ENCODE peak calls at places on chromosome 4, in four cellular contexts. H is GM12878, X is SK-N-SH, Z is K562. N is an unnamed sample.

GRCh38 chr4:6107114-6107791 is 89.0 kb upstream of the C4orf50 start:
- DNase-seq in Z (no peak), H (no peak), X (peak), N (no peak)

GRCh38 chr4:60721680-60722079 is 478.4 kb upstream of the ADGRL3 start:
- DNase-seq in H (no peak), X (no peak), Z (no peak), N (no peak)

GRCh38 chr4:186472948-186473347 is 82.4 kb downstream of the MTNR1A start:
- DNase-seq in Z (peak), X (peak), H (no peak), N (peak)

GRCh38 chr4:76601791-76602190 is 166.8 kb downstream of the SHROOM3 start:
- DNase-seq in Z (peak), H (no peak), X (no peak), N (no peak)

GRCh38 chr4:156505341-156505955 is 466.2 kb downstream of the PDGFC start:
- DNase-seq in H (no peak), X (no peak), Z (no peak), N (no peak)

GRCh38 chr4:8200302-8200975 is 1.3 kb downstream of the SH3TC1 start:
- DNase-seq in X (no peak), H (no peak), Z (peak), N (no peak)

GRCh38 chr4:184444953-184445309 is 29.4 kb downstream of the IRF2 start:
- DNase-seq in H (peak), X (no peak), Z (no peak), N (no peak)

GRCh38 chr4:138953962-138954371 is 61.6 kb upstream of the NOCT start:
- DNase-seq in Z (no peak), X (no peak), H (no peak), N (no peak)

GRCh38 chr4:26192921-26193894 is 127.6 kb upstream of the RBPJ start:
- DNase-seq in Z (no peak), X (no peak), H (no peak), N (no peak)

GRCh38 chr4:94507708-94508107 is 56.0 kb downstream of the PDLIM5 start:
- DNase-seq in X (no peak), Z (peak), H (no peak), N (no peak)

GRCh38 chr4:10007436-10007740 is 13.9 kb downstream of the SLC2A9 start:
- DNase-seq in H (no peak), X (no peak), Z (no peak), N (no peak)

GRCh38 chr4:101345271-101345595 is 2.1 kb downstream of the PPP3CA start:
- DNase-seq in H (no peak), X (peak), Z (peak), N (no peak)

GRCh38 chr4:129233691-129234090 is 137.7 kb downstream of the C4orf33 start:
- DNase-seq in Z (no peak), X (no peak), H (no peak), N (no peak)

GRCh38 chr4:88880501-88881226 is 176.3 kb downstream of the FAM13A start:
- DNase-seq in H (no peak), X (no peak), Z (peak), N (peak)

GRCh38 chr4:3287271-3287971 is 5.4 kb upstream of the RGS12 start:
- DNase-seq in Z (no peak), X (no peak), H (no peak), N (no peak)

GRCh38 chr4:100286601-100287000 is 96.3 kb upstream of the DDIT4L start:
- DNase-seq in H (no peak), X (no peak), Z (no peak), N (no peak)

GRCh38 chr4:65669008-65669971 is 999 bp downstream of the EPHA5 start:
- DNase-seq in X (peak), Z (no peak), H (no peak), N (no peak)

GRCh38 chr4:86338521-86338920 is 21.3 kb downstream of the MAPK10 start:
- DNase-seq in H (no peak), X (no peak), Z (no peak), N (no peak)

GRCh38 chr4:124753941-124754581 is 41.5 kb upstream of the ANKRD50 start:
- DNase-seq in Z (no peak), H (no peak), X (no peak), N (no peak)

GRCh38 chr4:122796801-122797404 is 29.7 kb upstream of the FGF2 start:
- DNase-seq in Z (peak), X (no peak), H (no peak), N (no peak)

GRCh38 chr4:162684371-162684700 is 482.4 kb downstream of the NAF1 start:
- DNase-seq in X (no peak), H (no peak), Z (no peak), N (no peak)

GRCh38 chr4:54091637-54092404 is 8.1 kb upstream of the GSX2 start:
- DNase-seq in X (peak), Z (peak), H (peak), N (peak)

GRCh38 chr4:153451931-153452660 is 14.1 kb upstream of the TMEM131L start:
- DNase-seq in H (no peak), Z (no peak), X (no peak), N (no peak)

GRCh38 chr4:103012085-103012484 is 7.4 kb downstream of the SLC9B1 start:
- DNase-seq in Z (peak), X (no peak), H (no peak), N (no peak)

GRCh38 chr4:144562019-144562740 is 83.8 kb upstream of the HHIP start:
- DNase-seq in Z (no peak), H (no peak), X (no peak), N (no peak)

GRCh38 chr4:65918872-65919271 is 248.6 kb upstream of the EPHA5 start:
- DNase-seq in H (no peak), Z (no peak), X (no peak), N (no peak)

GRCh38 chr4:128573781-128574508 is 235.6 kb upstream of the JADE1 start:
- DNase-seq in X (no peak), Z (no peak), H (no peak), N (no peak)

GRCh38 chr4:4339504-4340085 is 47.3 kb upstream of the NSG1 start:
- DNase-seq in H (no peak), Z (peak), X (no peak), N (no peak)

GRCh38 chr4:20839957-20840356 is 139.7 kb downstream of the PACRGL start:
- DNase-seq in X (no peak), Z (no peak), H (no peak), N (no peak)

GRCh38 chr4:139144161-139144859 is 32.7 kb downstream of the ELF2 start:
- DNase-seq in Z (no peak), X (no peak), H (no peak), N (no peak)

GRCh38 chr4:1239141-1239948 is 9.6 kb downstream of the CTBP1 start:
- DNase-seq in Z (no peak), H (no peak), X (peak), N (no peak)

GRCh38 chr4:5010984-5011383 is 8.3 kb downstream of the CYTL1 start:
- DNase-seq in X (no peak), Z (no peak), H (no peak), N (no peak)

GRCh38 chr4:24219171-24219570 is 329.3 kb upstream of the PPARGC1A start:
- DNase-seq in H (no peak), X (no peak), Z (no peak), N (no peak)

GRCh38 chr4:173699841-173700475 is 169.9 kb upstream of the HAND2 start:
- DNase-seq in X (no peak), H (no peak), Z (no peak), N (no peak)

GRCh38 chr4:125744891-125745364 is 430.2 kb downstream of the FAT4 start:
- DNase-seq in H (no peak), Z (no peak), X (no peak), N (no peak)

GRCh38 chr4:25568788-25569231 is 86.8 kb upstream of the SLC34A2 start:
- DNase-seq in X (no peak), Z (no peak), H (no peak), N (no peak)

DNA sequence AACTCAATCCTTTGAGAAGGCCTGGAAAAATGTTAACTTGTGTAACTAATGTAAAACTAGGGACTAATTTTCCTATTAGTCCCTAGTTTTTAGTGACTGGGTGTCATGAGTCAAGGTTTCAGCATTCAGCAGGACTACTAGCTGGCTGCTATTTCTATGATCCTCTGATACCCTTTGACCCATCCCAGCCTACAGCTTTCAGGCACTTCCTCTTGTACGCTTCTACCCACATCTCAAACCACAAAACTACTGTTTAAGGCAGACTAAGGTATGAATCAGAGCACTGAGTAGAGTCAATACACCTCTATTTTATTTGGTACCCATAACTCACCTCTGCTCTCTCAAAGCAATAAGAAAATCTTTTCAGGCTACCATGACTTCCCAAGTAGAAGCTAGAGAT is 809.6 kb downstream of the PDHA2 start:
- DNase-seq in X (no peak), Z (no peak), H (no peak), N (no peak)
- TF ChIP-seq FOXM1 in X (no peak), Z (no peak), H (no peak), N (no peak)

GRCh38 chr4:158671915-158672806 is at the start of gene ETFDH:
- DNase-seq in Z (peak), H (peak), X (peak), N (peak)

GRCh38 chr4:158673633-158674032 is 1.5 kb downstream of the ETFDH start:
- DNase-seq in H (no peak), Z (no peak), X (no peak), N (no peak)

GRCh38 chr4:158669310-158669709 is 2.4 kb downstream of the C4orf46 start:
- DNase-seq in X (no peak), Z (no peak), H (no peak), N (no peak)

GRCh38 chr4:158670975-158671664 is 567 bp downstream of the C4orf46 start:
- DNase-seq in H (peak), Z (peak), X (peak), N (peak)

DNA sequence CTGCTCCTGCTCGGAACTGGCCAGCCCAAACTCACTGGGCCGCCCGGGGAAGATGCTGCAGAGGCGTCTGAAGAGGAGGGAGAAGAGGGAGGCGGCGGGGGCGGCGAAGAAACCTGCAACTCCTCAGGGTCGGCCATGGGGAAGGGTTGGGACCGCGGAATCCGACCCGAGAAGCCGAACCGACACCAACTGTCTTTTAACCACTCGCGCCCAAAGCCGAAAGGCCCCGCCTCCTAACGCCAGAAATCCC is at the start of gene C4orf46:
- DNase-seq in X (no peak), Z (no peak), H (no peak), N (no peak)
- TF ChIP-seq FOXM1 in X (no peak), Z (no peak), H (no peak), N (no peak)

DNA sequence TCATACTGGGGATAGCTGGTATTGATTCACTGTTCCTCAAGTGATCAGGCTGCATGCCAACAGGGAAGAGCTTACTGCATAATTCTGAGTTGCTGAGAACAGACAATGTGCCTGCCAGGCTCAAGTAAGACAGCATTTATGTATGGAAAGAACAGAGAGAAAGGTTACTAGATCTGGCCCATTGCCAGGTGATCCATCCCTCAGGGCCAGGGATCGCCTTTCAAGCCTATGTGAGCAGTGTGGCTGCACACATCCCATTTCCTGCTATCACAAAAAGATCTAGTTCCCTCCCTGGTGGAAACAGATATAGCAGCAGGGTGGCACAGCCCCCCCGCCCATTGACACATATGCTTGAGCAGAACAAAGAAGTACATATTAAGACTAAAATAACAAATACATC is 254.0 kb downstream of the TMA16 start:
- DNase-seq in X (peak), Z (no peak), H (no peak), N (peak)
- TF ChIP-seq FOXM1 in X (no peak), Z (no peak), H (no peak), N (no peak)

DNA sequence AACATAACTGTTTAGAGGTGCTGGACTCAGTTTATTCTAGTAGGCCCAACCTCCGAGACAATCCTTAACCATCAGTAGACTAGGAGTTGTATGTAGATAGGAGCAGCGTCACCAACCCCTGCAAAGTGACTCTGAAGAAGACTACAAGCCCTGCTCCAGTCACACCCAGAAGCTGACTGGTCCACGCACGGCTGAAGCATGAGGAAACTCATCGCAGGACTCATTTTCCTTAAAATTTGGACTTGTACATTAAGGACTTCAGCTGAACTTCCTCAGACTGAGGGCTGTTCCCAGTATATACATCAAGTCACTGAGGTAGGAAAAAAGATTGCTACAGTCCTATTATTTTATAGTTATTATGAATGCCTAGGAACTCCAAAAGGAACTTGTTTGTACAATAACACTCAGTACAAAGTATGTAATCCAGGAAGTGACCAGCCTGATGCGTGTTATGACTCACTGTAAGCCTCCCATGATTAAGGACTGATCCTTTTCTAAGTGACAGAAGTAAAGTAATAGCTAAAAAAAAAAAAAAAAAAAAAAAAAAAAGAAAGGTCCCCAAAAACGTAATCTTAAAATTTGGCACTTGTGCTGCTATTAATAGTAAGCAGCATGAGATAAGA is 41.6 kb upstream of the UGT2B7 start:
- DNase-seq in Z (peak), X (no peak), H (no peak), N (no peak)
- TF ChIP-seq FOXM1 in Z (no peak), X (no peak), H (no peak), N (no peak)

GRCh38 chr4:118947095-118947494 is 58.4 kb downstream of the SYNPO2 start:
- DNase-seq in H (no peak), Z (no peak), X (no peak), N (no peak)

GRCh38 chr4:118941149-118941548 is 52.5 kb downstream of the SYNPO2 start:
- DNase-seq in H (no peak), X (no peak), Z (no peak), N (no peak)

GRCh38 chr4:118942465-118942864 is 53.8 kb downstream of the SYNPO2 start:
- DNase-seq in Z (no peak), X (peak), H (no peak), N (no peak)

GRCh38 chr4:118939169-118939779 is 50.6 kb downstream of the SYNPO2 start:
- DNase-seq in X (no peak), Z (no peak), H (no peak), N (no peak)

GRCh38 chr4:118941799-118942198 is 53.1 kb downstream of the SYNPO2 start:
- DNase-seq in Z (no peak), X (no peak), H (no peak), N (no peak)
- TF ChIP-seq FOXM1 in Z (no peak), X (no peak), H (no peak), N (no peak)

GRCh38 chr4:7195546-7196282 is 3.4 kb downstream of the SORCS2 start:
- DNase-seq in X (no peak), Z (no peak), H (no peak), N (no peak)
- TF ChIP-seq FOXM1 in X (no peak), Z (no peak), H (no peak), N (no peak)